ENCODE peak calls at places on chromosomes 11 and 22, in five cellular contexts. X is ovary; W is stimulated activated CD8-positive, alpha-beta memory T cell treated with anti-CD3 and anti-CD28 coated beads, Interleukin-12 subunit alpha, Interleukin-12 subunit beta, amount 100 ng/mL, for 4 hours; D is left colon; G is EL. F is an unnamed sample.

GRCh38 chr11:57308426-57309060 is 16.2 kb downstream of the TNKS1BP1 start:
- DNase-seq in W (no peak), X (no peak), G (no peak), D (no peak), F (no peak)

GRCh38 chr11:58125469-58125868 is at the start of gene OR9I1:
- DNase-seq in D (no peak), W (no peak), G (no peak), X (no peak), F (no peak)

GRCh38 chr22:39699631-39700348 is 129.2 kb downstream of the CACNA1I start:
- DNase-seq in G (no peak), W (no peak), X (no peak), D (no peak), F (peak)

GRCh38 chr22:27489265-27489675 is 312.3 kb downstream of the MN1 start:
- DNase-seq in D (peak), G (peak), X (no peak), W (no peak), F (no peak)

GRCh38 chr11:19419813-19420212 is 179.1 kb upstream of the E2F8 start:
- DNase-seq in W (no peak), D (no peak), X (no peak), G (no peak), F (no peak)

GRCh38 chr11:32326522-32326921 is 108.8 kb downstream of the WT1 start:
- DNase-seq in G (no peak), X (no peak), W (no peak), D (no peak), F (peak)

GRCh38 chr11:100676901-100677300 is 10.2 kb upstream of the ARHGAP42 start:
- DNase-seq in G (no peak), W (no peak), X (no peak), D (no peak), F (no peak)

GRCh38 chr11:72975778-72976520 is 161.7 kb downstream of the ATG16L2 start:
- DNase-seq in G (peak), X (no peak), W (no peak), D (no peak), F (no peak)

GRCh38 chr11:63554901-63555218 is 8.3 kb downstream of the PLAAT2 start:
- DNase-seq in D (no peak), W (no peak), X (no peak), G (no peak), F (no peak)

GRCh38 chr11:61111060-61111435 is 8.8 kb downstream of the CD5 start:
- DNase-seq in G (no peak), W (no peak), X (no peak), D (no peak), F (no peak)

F was measured in A673.